ENCODE peak calls at places on chromosome 17, in eight cellular contexts. G, X, Y, M, Z, U, A and S are unnamed samples.

GRCh38 chr17:38724337-38724988 is 5.7 kb upstream of the CISD3 start:
- DNase-seq in Y (no peak), M (no peak), Z (no peak), X (peak), A (no peak), G (no peak), U (peak), S (no peak)

GRCh38 chr17:68089881-68090280 is 54.3 kb downstream of the KPNA2 start:
- DNase-seq in X (no peak), A (no peak), G (no peak), Z (peak), U (no peak), Y (no peak), M (no peak), S (peak)

GRCh38 chr17:30093463-30094147 is 23.0 kb upstream of the NSRP1 start:
- DNase-seq in Z (peak), A (peak), Y (peak), M (peak), U (peak), G (peak), X (peak), S (no peak)

GRCh38 chr17:68184141-68184571 is 63.7 kb upstream of the AMZ2 start:
- DNase-seq in X (no peak), Y (no peak), U (no peak), M (no peak), G (no peak), A (peak), Z (no peak), S (no peak)

GRCh38 chr17:72332367-72332766 is 211.5 kb downstream of the SOX9 start:
- DNase-seq in M (no peak), Z (no peak), A (no peak), Y (no peak), U (no peak), X (no peak), G (no peak), S (no peak)

GRCh38 chr17:65195716-65196115 is 58.5 kb downstream of the RGS9 start:
- DNase-seq in X (no peak), U (no peak), M (no peak), A (no peak), Z (no peak), G (no peak), Y (no peak), S (no peak)

GRCh38 chr17:17028059-17028877 is 14.0 kb upstream of the MPRIP start:
- DNase-seq in A (peak), Z (no peak), U (no peak), Y (peak), M (peak), G (peak), X (no peak), S (no peak)

GRCh38 chr17:78991017-78991783 is 11.5 kb upstream of the LGALS3BP start:
- DNase-seq in A (no peak), X (no peak), U (no peak), Y (no peak), Z (no peak), G (no peak), M (no peak), S (no peak)

GRCh38 chr17:412211-413015 is 59.8 kb upstream of the RPH3AL start:
- DNase-seq in M (peak), Y (peak), G (peak), Z (peak), U (peak), X (peak), A (peak), S (no peak)

GRCh38 chr17:71765437-71765836 is 355.4 kb upstream of the SOX9 start:
- DNase-seq in Y (no peak), X (no peak), M (no peak), G (no peak), U (no peak), Z (no peak), A (no peak), S (no peak)

GRCh38 chr17:8900626-8901585 is 33.4 kb upstream of the PIK3R6 start:
- DNase-seq in Y (no peak), G (no peak), Z (no peak), A (no peak), M (no peak), U (no peak), X (no peak), S (no peak)

GRCh38 chr17:57622886-57623433 is 122.1 kb downstream of the CCDC182 start:
- DNase-seq in X (no peak), M (peak), G (no peak), Y (peak), Z (no peak), A (peak), U (no peak), S (no peak)